ENCODE peak calls at places on chromosomes 1 and 21, in ten cellular contexts. One of them, this sample, is unnamed.

GRCh38 chr1:220498188-220498587 is 29.7 kb upstream of the MARK1 start:
- DNase-seq in breast epithelium: no peak
- DNase-seq in K562: no peak
- DNase-seq in GM12878: no peak
- DNase-seq in IMR-90: no peak
- DNase-seq in prostate gland: no peak
- DNase-seq in A549: no peak
- DNase-seq in adrenal gland: no peak
- DNase-seq in spleen: no peak
- DNase-seq in endothelial cell of umbilical vein: no peak
- DNase-seq in this sample: no peak

GRCh38 chr1:185674201-185674600 is 60.0 kb upstream of the HMCN1 start:
- DNase-seq in breast epithelium: no peak
- DNase-seq in K562: no peak
- DNase-seq in GM12878: no peak
- DNase-seq in IMR-90: no peak
- DNase-seq in prostate gland: no peak
- DNase-seq in A549: peak
- DNase-seq in adrenal gland: no peak
- DNase-seq in spleen: no peak
- DNase-seq in endothelial cell of umbilical vein: peak
- DNase-seq in this sample: no peak

GRCh38 chr1:214349781-214350180 is 68.8 kb downstream of the SMYD2 start:
- DNase-seq in breast epithelium: no peak
- DNase-seq in K562: no peak
- DNase-seq in GM12878: no peak
- DNase-seq in IMR-90: no peak
- DNase-seq in prostate gland: no peak
- DNase-seq in A549: no peak
- DNase-seq in adrenal gland: no peak
- DNase-seq in spleen: no peak
- DNase-seq in endothelial cell of umbilical vein: no peak
- DNase-seq in this sample: no peak

GRCh38 chr1:153742411-153743142 is 14.7 kb downstream of the INTS3 start:
- DNase-seq in breast epithelium: no peak
- DNase-seq in K562: no peak
- DNase-seq in GM12878: peak
- DNase-seq in IMR-90: peak
- DNase-seq in prostate gland: no peak
- DNase-seq in A549: peak
- DNase-seq in adrenal gland: peak
- DNase-seq in spleen: peak
- DNase-seq in endothelial cell of umbilical vein: no peak
- DNase-seq in this sample: no peak

GRCh38 chr1:98860314-98860713 is 144.3 kb downstream of the PLPPR5 start:
- DNase-seq in breast epithelium: no peak
- DNase-seq in K562: no peak
- DNase-seq in GM12878: no peak
- DNase-seq in IMR-90: no peak
- DNase-seq in prostate gland: no peak
- DNase-seq in A549: no peak
- DNase-seq in adrenal gland: no peak
- DNase-seq in spleen: no peak
- DNase-seq in endothelial cell of umbilical vein: no peak
- DNase-seq in this sample: no peak

GRCh38 chr1:1136547-1137230 is 20.8 kb upstream of the C1orf159 start:
- DNase-seq in breast epithelium: no peak
- DNase-seq in K562: peak
- DNase-seq in GM12878: no peak
- DNase-seq in IMR-90: no peak
- DNase-seq in prostate gland: peak
- DNase-seq in A549: no peak
- DNase-seq in adrenal gland: no peak
- DNase-seq in spleen: peak
- DNase-seq in endothelial cell of umbilical vein: no peak
- DNase-seq in this sample: peak

GRCh38 chr21:44957901-44958451 is 18.1 kb downstream of the SLX9 start:
- DNase-seq in breast epithelium: no peak
- DNase-seq in K562: no peak
- DNase-seq in GM12878: no peak
- DNase-seq in IMR-90: no peak
- DNase-seq in prostate gland: no peak
- DNase-seq in A549: no peak
- DNase-seq in adrenal gland: no peak
- DNase-seq in spleen: peak
- DNase-seq in endothelial cell of umbilical vein: no peak
- DNase-seq in this sample: no peak

GRCh38 chr1:93340090-93340489 is 5.6 kb upstream of the DR1 start:
- DNase-seq in breast epithelium: no peak
- DNase-seq in K562: no peak
- DNase-seq in GM12878: no peak
- DNase-seq in IMR-90: no peak
- DNase-seq in prostate gland: no peak
- DNase-seq in A549: no peak
- DNase-seq in adrenal gland: no peak
- DNase-seq in spleen: no peak
- DNase-seq in endothelial cell of umbilical vein: no peak
- DNase-seq in this sample: no peak

GRCh38 chr1:79655876-79656275 is 649.3 kb upstream of the ADGRL4 start:
- DNase-seq in breast epithelium: no peak
- DNase-seq in K562: no peak
- DNase-seq in GM12878: no peak
- DNase-seq in IMR-90: no peak
- DNase-seq in prostate gland: no peak
- DNase-seq in A549: no peak
- DNase-seq in adrenal gland: no peak
- DNase-seq in spleen: no peak
- DNase-seq in endothelial cell of umbilical vein: no peak
- DNase-seq in this sample: no peak

GRCh38 chr1:54273092-54273836 is 73.3 kb downstream of the MRPL37 start:
- DNase-seq in breast epithelium: peak
- DNase-seq in K562: peak
- DNase-seq in GM12878: peak
- DNase-seq in IMR-90: peak
- DNase-seq in prostate gland: no peak
- DNase-seq in A549: no peak
- DNase-seq in adrenal gland: peak
- DNase-seq in spleen: no peak
- DNase-seq in endothelial cell of umbilical vein: peak
- DNase-seq in this sample: no peak

GRCh38 chr21:33541105-33541711 is 709 bp downstream of the GART start:
- DNase-seq in breast epithelium: no peak
- DNase-seq in K562: no peak
- DNase-seq in GM12878: peak
- DNase-seq in IMR-90: peak
- DNase-seq in prostate gland: no peak
- DNase-seq in A549: peak
- DNase-seq in adrenal gland: no peak
- DNase-seq in spleen: no peak
- DNase-seq in endothelial cell of umbilical vein: no peak
- DNase-seq in this sample: no peak

GRCh38 chr21:33542640-33543504 is at the start of gene SON:
- DNase-seq in breast epithelium: peak
- DNase-seq in K562: peak
- DNase-seq in GM12878: peak
- DNase-seq in IMR-90: peak
- DNase-seq in prostate gland: peak
- DNase-seq in A549: peak
- DNase-seq in adrenal gland: peak
- DNase-seq in spleen: peak
- DNase-seq in endothelial cell of umbilical vein: peak
- DNase-seq in this sample: peak

GRCh38 chr21:33543505-33544129 is 779 bp downstream of the SON start:
- DNase-seq in breast epithelium: peak
- DNase-seq in K562: no peak
- DNase-seq in GM12878: no peak
- DNase-seq in IMR-90: no peak
- DNase-seq in prostate gland: peak
- DNase-seq in A549: no peak
- DNase-seq in adrenal gland: peak
- DNase-seq in spleen: peak
- DNase-seq in endothelial cell of umbilical vein: peak
- DNase-seq in this sample: no peak

GRCh38 chr21:33540711-33541104 is 1.2 kb downstream of the GART start:
- DNase-seq in breast epithelium: no peak
- DNase-seq in K562: no peak
- DNase-seq in GM12878: no peak
- DNase-seq in IMR-90: no peak
- DNase-seq in prostate gland: no peak
- DNase-seq in A549: no peak
- DNase-seq in adrenal gland: no peak
- DNase-seq in spleen: no peak
- DNase-seq in endothelial cell of umbilical vein: no peak
- DNase-seq in this sample: no peak

GRCh38 chr21:33541756-33542639 is at the start of gene GART:
- DNase-seq in breast epithelium: peak
- DNase-seq in K562: peak
- DNase-seq in GM12878: peak
- DNase-seq in IMR-90: peak
- DNase-seq in prostate gland: peak
- DNase-seq in A549: peak
- DNase-seq in adrenal gland: peak
- DNase-seq in spleen: peak
- DNase-seq in endothelial cell of umbilical vein: peak
- DNase-seq in this sample: peak
- TF ChIP-seq POLR2A in breast epithelium: peak
- TF ChIP-seq POLR2A in K562: peak
- TF ChIP-seq POLR2A in GM12878: peak
- TF ChIP-seq POLR2A in IMR-90: peak
- TF ChIP-seq POLR2A in prostate gland: peak
- TF ChIP-seq POLR2A in A549: peak
- TF ChIP-seq POLR2A in adrenal gland: peak
- TF ChIP-seq POLR2A in spleen: no peak
- TF ChIP-seq POLR2A in endothelial cell of umbilical vein: peak
- TF ChIP-seq POLR2A in this sample: peak

GRCh38 chr1:205947024-205947423 is 3.8 kb upstream of the SLC26A9 start:
- DNase-seq in breast epithelium: peak
- DNase-seq in K562: no peak
- DNase-seq in GM12878: no peak
- DNase-seq in IMR-90: no peak
- DNase-seq in prostate gland: peak
- DNase-seq in A549: no peak
- DNase-seq in adrenal gland: no peak
- DNase-seq in spleen: no peak
- DNase-seq in endothelial cell of umbilical vein: no peak
- DNase-seq in this sample: no peak
- TF ChIP-seq POLR2A in breast epithelium: no peak
- TF ChIP-seq POLR2A in K562: no peak
- TF ChIP-seq POLR2A in GM12878: no peak
- TF ChIP-seq POLR2A in IMR-90: no peak
- TF ChIP-seq POLR2A in prostate gland: no peak
- TF ChIP-seq POLR2A in A549: no peak
- TF ChIP-seq POLR2A in adrenal gland: no peak
- TF ChIP-seq POLR2A in spleen: no peak
- TF ChIP-seq POLR2A in endothelial cell of umbilical vein: no peak
- TF ChIP-seq POLR2A in this sample: no peak

DNA sequence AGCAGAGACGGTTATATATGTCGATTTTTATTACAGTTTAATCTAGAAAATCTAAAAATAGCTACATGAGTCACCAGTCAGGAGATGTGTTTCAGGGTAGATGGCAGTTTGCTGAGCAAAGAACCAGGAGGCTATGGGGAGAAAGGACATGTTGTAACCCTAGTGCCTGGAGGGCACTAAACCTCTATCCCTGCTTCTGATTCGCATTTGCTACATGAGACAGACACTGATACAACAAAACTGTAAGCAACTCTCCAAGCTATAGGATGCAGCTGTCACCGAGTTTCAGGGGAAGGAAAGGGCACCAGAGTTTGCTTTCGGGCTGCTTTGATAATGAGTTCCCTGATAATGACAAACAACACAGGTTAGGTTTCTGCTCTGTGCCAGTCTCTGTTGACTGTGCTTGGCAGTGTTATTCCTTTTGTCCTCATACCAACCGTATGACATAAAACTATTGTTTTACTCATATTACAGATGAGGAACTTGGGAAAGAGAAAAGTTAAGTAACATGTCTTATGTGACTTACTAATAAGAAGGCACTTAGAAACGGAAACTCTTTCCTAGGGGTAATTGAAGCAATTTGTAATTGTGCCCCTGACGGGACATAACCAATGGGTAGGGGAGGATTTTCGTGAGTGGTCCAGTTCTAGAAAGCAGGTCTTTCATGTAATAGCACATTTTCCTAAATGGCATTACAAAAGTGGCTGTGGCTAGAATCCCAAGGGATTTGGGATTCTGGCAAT is 43.1 kb downstream of the C1orf198 start:
- DNase-seq in breast epithelium: no peak
- DNase-seq in K562: no peak
- DNase-seq in GM12878: no peak
- DNase-seq in IMR-90: peak
- DNase-seq in prostate gland: no peak
- DNase-seq in A549: peak
- DNase-seq in adrenal gland: peak
- DNase-seq in spleen: no peak
- DNase-seq in endothelial cell of umbilical vein: peak
- DNase-seq in this sample: no peak
- TF ChIP-seq POLR2A in breast epithelium: no peak
- TF ChIP-seq POLR2A in K562: no peak
- TF ChIP-seq POLR2A in GM12878: no peak
- TF ChIP-seq POLR2A in IMR-90: no peak
- TF ChIP-seq POLR2A in prostate gland: no peak
- TF ChIP-seq POLR2A in A549: no peak
- TF ChIP-seq POLR2A in adrenal gland: peak
- TF ChIP-seq POLR2A in spleen: no peak
- TF ChIP-seq POLR2A in endothelial cell of umbilical vein: no peak
- TF ChIP-seq POLR2A in this sample: no peak

GRCh38 chr1:200640373-200641174 is 20.0 kb upstream of the KIF14 start:
- DNase-seq in breast epithelium: no peak
- DNase-seq in K562: peak
- DNase-seq in GM12878: no peak
- DNase-seq in IMR-90: no peak
- DNase-seq in prostate gland: no peak
- DNase-seq in A549: no peak
- DNase-seq in adrenal gland: peak
- DNase-seq in spleen: no peak
- DNase-seq in endothelial cell of umbilical vein: peak
- DNase-seq in this sample: no peak
- TF ChIP-seq POLR2A in breast epithelium: no peak
- TF ChIP-seq POLR2A in K562: peak
- TF ChIP-seq POLR2A in GM12878: no peak
- TF ChIP-seq POLR2A in IMR-90: no peak
- TF ChIP-seq POLR2A in prostate gland: no peak
- TF ChIP-seq POLR2A in A549: no peak
- TF ChIP-seq POLR2A in adrenal gland: no peak
- TF ChIP-seq POLR2A in spleen: no peak
- TF ChIP-seq POLR2A in endothelial cell of umbilical vein: no peak
- TF ChIP-seq POLR2A in this sample: no peak